ENCODE peak calls at places on chromosomes 13 and 19, in four cellular contexts. R, O, B and D are unnamed samples.

GRCh38 chr13:35920816-35921215 is 210.4 kb downstream of the DCLK1 start:
- DNase-seq in R (no peak), B (no peak), O (no peak), D (no peak)

GRCh38 chr13:100566543-100566942 is 22.0 kb downstream of the GGACT start:
- DNase-seq in O (no peak), R (no peak), B (no peak), D (no peak)

GRCh38 chr19:49949735-49950589 is 11.0 kb downstream of the SIGLEC11 start:
- DNase-seq in R (no peak), O (no peak), B (no peak), D (no peak)

GRCh38 chr13:69935043-69935442 is 172.6 kb upstream of the ATXN8OS start:
- DNase-seq in O (peak), B (no peak), R (peak), D (no peak)

GRCh38 chr19:23804676-23805075 is 46.0 kb upstream of the ZNF681 start:
- DNase-seq in R (no peak), O (no peak), B (no peak), D (no peak)

GRCh38 chr19:1418951-1419735 is 11.8 kb downstream of the DAZAP1 start:
- DNase-seq in B (no peak), R (no peak), O (no peak), D (no peak)

GRCh38 chr19:913080-913748 is at the start of gene R3HDM4:
- DNase-seq in B (peak), O (peak), R (no peak), D (peak)

GRCh38 chr13:51764184-51765141 is 39.5 kb downstream of the DHRS12 start:
- DNase-seq in R (peak), B (no peak), O (no peak), D (peak)

GRCh38 chr19:14112809-14113385 is 4.7 kb downstream of the PRKACA start:
- DNase-seq in O (no peak), B (no peak), R (peak), D (no peak)

GRCh38 chr13:74450976-74451375 is 316.8 kb upstream of the KLF12 start:
- DNase-seq in R (no peak), B (no peak), O (no peak), D (no peak)

GRCh38 chr13:48158290-48158689 is 63.4 kb upstream of the MED4 start:
- DNase-seq in B (no peak), O (no peak), R (no peak), D (no peak)

GRCh38 chr19:54391589-54392061 is 23.6 kb upstream of the TTYH1 start:
- DNase-seq in R (peak), O (no peak), B (peak), D (no peak)

GRCh38 chr19:14149509-14149994 is 13.2 kb upstream of the ASF1B start:
- DNase-seq in O (no peak), R (no peak), B (no peak), D (no peak)

GRCh38 chr19:49987159-49987698 is 26.3 kb upstream of the SIGLEC11 start:
- DNase-seq in R (peak), O (peak), B (peak), D (peak)

GRCh38 chr13:80237646-80238045 is 103.3 kb downstream of the SPRY2 start:
- DNase-seq in R (no peak), O (no peak), B (no peak), D (no peak)

GRCh38 chr13:46804391-46804815 is 7.4 kb upstream of the ESD start:
- DNase-seq in R (peak), O (no peak), B (no peak), D (peak)

GRCh38 chr19:3494051-3494450 is 6.4 kb downstream of the DOHH start:
- DNase-seq in R (no peak), B (peak), O (peak), D (no peak)

GRCh38 chr19:37452500-37453245 is 14.6 kb downstream of the ZNF569 start:
- DNase-seq in B (no peak), R (no peak), O (no peak), D (no peak)

GRCh38 chr19:14530505-14530904 is 1.1 kb downstream of the TECR start:
- DNase-seq in R (no peak), O (no peak), B (no peak), D (no peak)

GRCh38 chr19:56119585-56119978 is 1.5 kb downstream of the ZNF787 start:
- DNase-seq in R (peak), B (no peak), O (no peak), D (no peak)

GRCh38 chr13:113408562-113408961 is 44.6 kb upstream of the GRTP1 start:
- DNase-seq in B (no peak), R (no peak), O (no peak), D (no peak)

GRCh38 chr13:99421271-99421670 is 80.0 kb upstream of the TM9SF2 start:
- DNase-seq in R (no peak), O (no peak), B (no peak), D (no peak)

GRCh38 chr13:46627462-46627861 is 74.5 kb downstream of the LRCH1 start:
- DNase-seq in B (peak), R (no peak), O (no peak), D (no peak)

GRCh38 chr19:16541526-16542044 is 652 bp downstream of the CHERP start:
- DNase-seq in O (peak), B (no peak), R (no peak), D (no peak)

DNA sequence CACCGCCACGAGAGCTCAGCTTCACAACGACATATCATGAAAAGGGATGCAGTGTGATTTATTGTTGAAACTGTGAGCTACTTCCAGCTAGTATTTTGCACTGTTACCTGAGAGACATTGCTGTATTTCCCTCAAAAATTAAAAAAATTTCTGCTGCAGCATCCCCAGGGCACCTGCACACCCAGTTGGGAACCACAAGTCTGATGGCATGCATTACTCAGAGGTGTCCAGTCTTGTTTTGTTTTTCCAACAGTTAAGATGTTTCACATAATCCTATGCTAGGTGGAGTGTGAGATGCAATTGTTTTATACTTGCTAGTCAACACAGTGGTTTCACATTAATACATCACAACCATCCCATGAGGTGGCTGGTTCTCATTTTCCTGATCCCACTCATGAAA is 285.2 kb downstream of the SHISA2 start:
- DNase-seq in R (no peak), O (no peak), B (no peak), D (no peak)
- TF ChIP-seq PHF8 in R (no peak), O (no peak), B (no peak), D (no peak)

DNA sequence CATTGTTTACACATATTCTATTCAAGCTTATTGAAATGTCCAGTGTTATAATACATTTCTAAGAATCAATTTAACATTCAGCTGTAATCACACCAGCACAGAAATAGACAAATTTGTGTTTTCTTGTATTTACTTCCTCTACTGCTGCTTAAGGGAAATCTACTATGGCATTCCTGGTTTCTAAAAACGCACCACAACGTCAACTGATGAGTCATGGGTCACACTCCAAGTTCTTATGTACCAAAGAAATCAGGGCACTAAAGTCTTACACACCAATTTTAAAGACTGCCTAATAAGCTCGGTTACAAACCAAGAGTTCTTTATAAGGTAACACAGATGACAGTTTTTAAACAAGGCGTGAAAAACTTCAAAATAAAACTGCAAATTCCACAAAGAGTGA is 13.2 kb downstream of the LNX2 start:
- DNase-seq in B (no peak), R (peak), O (no peak), D (no peak)
- TF ChIP-seq PHF8 in B (no peak), R (no peak), O (no peak), D (no peak)

GRCh38 chr13:109345433-109345941 is 440.9 kb downstream of the IRS2 start:
- DNase-seq in R (no peak), O (no peak), B (no peak), D (no peak)
- TF ChIP-seq PHF8 in R (no peak), O (no peak), B (no peak), D (no peak)

GRCh38 chr19:8571006-8571411 is 6.2 kb downstream of the MYO1F start:
- DNase-seq in B (no peak), O (no peak), R (peak), D (peak)
- TF ChIP-seq PHF8 in B (no peak), O (no peak), R (no peak), D (no peak)

DNA sequence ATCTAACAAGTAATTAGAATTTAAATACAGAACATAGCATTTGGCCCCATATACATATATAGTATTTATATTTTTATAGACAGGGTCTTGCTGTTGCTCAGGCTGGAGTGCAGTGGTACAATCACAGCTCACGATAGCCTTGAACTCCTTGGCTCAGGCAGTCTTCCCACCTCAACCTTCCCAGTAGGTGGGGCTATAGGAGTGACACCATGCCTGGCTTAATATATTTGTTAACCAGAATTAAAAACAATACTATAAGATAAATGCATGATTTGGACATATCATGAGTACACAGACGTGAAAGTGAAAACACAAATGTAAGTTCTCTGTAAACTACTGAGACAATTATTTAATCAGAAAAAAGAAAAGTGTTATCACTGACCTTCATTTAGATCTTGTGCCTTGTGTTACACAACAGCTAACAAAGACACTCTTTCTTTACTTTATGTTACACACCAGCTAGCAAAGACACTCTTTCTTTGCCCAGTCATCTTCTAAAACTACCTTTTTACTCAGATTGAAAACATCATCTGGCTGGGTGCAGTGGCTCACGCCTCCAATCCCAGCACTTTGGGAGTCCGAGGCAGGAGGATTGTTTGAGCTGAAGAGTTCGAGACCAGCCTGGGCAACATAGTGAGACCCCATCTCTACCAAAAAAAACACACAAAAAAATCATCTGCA is 22.6 kb downstream of the CARS2 start:
- DNase-seq in R (peak), O (no peak), B (no peak), D (peak)
- TF ChIP-seq PHF8 in R (no peak), O (no peak), B (no peak), D (no peak)

GRCh38 chr13:78102121-78102677 is 183.6 kb upstream of the EDNRB start:
- DNase-seq in R (no peak), O (no peak), B (no peak), D (peak)
- TF ChIP-seq PHF8 in R (no peak), O (no peak), B (no peak), D (no peak)

GRCh38 chr13:108269601-108270328 is at the start of gene TNFSF13B:
- DNase-seq in R (peak), O (no peak), B (peak), D (peak)
- TF ChIP-seq PHF8 in R (no peak), O (peak), B (no peak), D (no peak)

DNA sequence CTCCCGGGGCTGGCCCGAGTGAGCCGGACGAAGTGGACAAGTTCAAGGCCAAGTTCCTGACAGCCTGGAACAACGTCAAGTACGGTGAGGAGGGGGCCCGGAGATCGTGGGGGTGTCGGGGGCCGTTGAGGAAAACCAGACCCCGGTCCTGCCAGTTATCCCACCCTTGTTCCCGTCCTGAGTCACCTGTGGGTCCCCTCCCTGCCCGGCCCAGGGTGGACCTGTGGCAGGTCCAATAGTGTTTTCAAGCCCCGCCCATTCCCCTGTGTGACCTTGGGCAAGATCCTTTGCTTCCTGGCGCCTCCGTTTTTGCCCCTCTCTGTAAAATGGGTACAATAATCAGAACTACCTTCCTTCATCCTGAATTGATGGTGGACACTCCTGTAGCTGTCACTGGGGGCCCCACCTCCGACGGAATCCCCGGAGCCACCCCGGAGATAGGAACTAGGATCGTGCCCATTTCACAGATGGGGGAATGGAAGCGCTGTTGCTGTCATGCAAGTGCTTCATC is 593 bp downstream of the ATG4D start:
- DNase-seq in R (no peak), O (peak), B (no peak), D (no peak)
- TF ChIP-seq PHF8 in R (peak), O (no peak), B (no peak), D (no peak)